ENCODE peak calls at places on chromosome 15, in four cellular contexts. C, J, T and L are unnamed samples.

GRCh38 chr15:82531496-82532382 is 8.5 kb downstream of the RPS17 start:
- DNase-seq in T (peak; percentile 53), C (no peak), J (no peak), L (no peak)

GRCh38 chr15:28118083-28118482 is 19.0 kb upstream of the OCA2 start:
- DNase-seq in C (no peak), T (no peak), J (no peak), L (no peak)

GRCh38 chr15:74500401-74500800 is 39.4 kb upstream of the UBL7 start:
- DNase-seq in C (no peak), T (no peak), J (no peak), L (no peak)

GRCh38 chr15:52483712-52484111 is 45.0 kb downstream of the MYO5A start:
- DNase-seq in C (no peak), J (no peak), T (no peak), L (peak; percentile 98)

GRCh38 chr15:67915374-67916050 is 75.7 kb upstream of the RNU6-1 start:
- DNase-seq in T (peak; percentile 47), J (no peak), C (peak; percentile 96), L (peak; percentile 52)

GRCh38 chr15:98292442-98293240 is 332.1 kb downstream of the ARRDC4 start:
- DNase-seq in C (peak; percentile 27), T (peak; percentile 93), J (peak; percentile 82), L (peak; percentile 6)

GRCh38 chr15:69943637-69944036 is 154.1 kb downstream of the TLE3 start:
- DNase-seq in T (no peak), J (no peak), C (no peak), L (no peak)

GRCh38 chr15:81296673-81297072 is 27.3 kb downstream of the STARD5 start:
- DNase-seq in J (no peak), C (no peak), T (no peak), L (peak; percentile 30)

GRCh38 chr15:101168463-101168824 is 83.4 kb downstream of the CHSY1 start:
- DNase-seq in T (no peak), J (no peak), C (no peak), L (no peak)

GRCh38 chr15:48222627-48223026 is 16.5 kb downstream of the SLC12A1 start:
- DNase-seq in C (no peak), J (no peak), T (no peak), L (no peak)

GRCh38 chr15:58513008-58513407 is 81.2 kb downstream of the LIPC start:
- DNase-seq in J (no peak), T (no peak), C (no peak), L (no peak)

GRCh38 chr15:89728254-89728653 is 22.8 kb downstream of the MESP1 start:
- DNase-seq in J (no peak), T (no peak), C (no peak), L (no peak)

GRCh38 chr15:101604124-101604874 is 47.9 kb downstream of the TM2D3 start:
- DNase-seq in J (no peak), T (no peak), C (no peak), L (no peak)

GRCh38 chr15:71115567-71116351 is 488 bp downstream of the THSD4 start:
- DNase-seq in J (no peak), C (no peak), T (peak; percentile 75), L (no peak)

GRCh38 chr15:81071130-81071529 is 62.9 kb upstream of the CFAP161 start:
- DNase-seq in C (no peak), J (no peak), T (peak; percentile 10), L (peak; percentile 85)

GRCh38 chr15:83380682-83381081 is 66.5 kb upstream of the SH3GL3 start:
- DNase-seq in C (peak; percentile 37), T (no peak), J (peak; percentile 29), L (peak; percentile 34)

GRCh38 chr15:81749667-81750360 is 296.0 kb downstream of the MEX3B start:
- DNase-seq in T (no peak), J (no peak), C (no peak), L (no peak)

GRCh38 chr15:34271493-34271892 is 46.7 kb downstream of the EMC4 start:
- DNase-seq in T (no peak), C (peak; percentile 3), J (no peak), L (no peak)

GRCh38 chr15:78075490-78076230 is 1.9 kb downstream of the TBC1D2B start:
- DNase-seq in C (peak; percentile 68), T (no peak), J (no peak), L (peak; percentile 87)

GRCh38 chr15:29567336-29567735 is 254.9 kb downstream of the TJP1 start:
- DNase-seq in T (no peak), C (no peak), J (no peak), L (no peak)

GRCh38 chr15:71562251-71562650 is 248.1 kb upstream of the NR2E3 start:
- DNase-seq in C (no peak), J (no peak), T (no peak), L (no peak)

GRCh38 chr15:63598467-63599400 is 1.5 kb downstream of the FBXL22 start:
- DNase-seq in C (peak; percentile 32), J (no peak), T (no peak), L (peak; percentile 73)

GRCh38 chr15:74962671-74963070 is 6.1 kb upstream of the RPP25 start:
- DNase-seq in J (no peak), T (no peak), C (no peak), L (no peak)

DNA sequence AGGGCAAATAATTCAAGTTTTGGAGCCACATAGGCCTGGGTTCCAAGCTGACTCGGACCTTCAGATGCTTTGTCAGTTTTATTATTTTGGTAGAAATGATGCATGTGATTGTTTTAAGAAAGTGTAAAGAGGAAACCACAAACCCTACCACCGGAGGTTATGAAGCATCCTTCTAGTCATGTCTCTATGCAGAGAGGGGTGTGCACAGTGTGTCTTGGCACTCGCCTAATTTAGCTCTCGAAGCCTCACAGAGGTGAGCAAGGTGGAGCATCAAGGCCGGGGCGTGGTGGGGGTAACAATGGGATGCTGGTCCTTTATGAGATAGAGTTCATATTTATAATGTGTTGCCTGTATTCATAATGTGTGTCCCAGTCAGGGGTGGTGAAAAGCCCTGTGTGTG is 63.7 kb upstream of the SMAD6 start:
- DNase-seq in J (no peak), C (no peak), T (no peak), L (no peak)
- TF ChIP-seq EZH2 in J (no peak), C (no peak), T (no peak), L (no peak)

GRCh38 chr15:76343313-76343996 is 6.9 kb downstream of the ISL2 start:
- DNase-seq in J (no peak), T (no peak), C (no peak), L (no peak)
- H3K4me1 ChIP-seq in J (no peaks in the 10 kb centered on the region), T (no peaks in the 10 kb centered on the region), C (peaks cover 26% of the 10 kb centered on the region), L (peaks cover 19% of the 10 kb centered on the region)

GRCh38 chr15:76162784-76163428 is 103.1 kb downstream of the TMEM266 start:
- DNase-seq in T (no peak), J (no peak), C (no peak), L (no peak)
- TF ChIP-seq JUN in T (no peak), J (no peak), C (no peak), L (no peak)

GRCh38 chr15:60006203-60006782 is 2.2 kb downstream of the FOXB1 start:
- DNase-seq in T (peak; percentile 85), J (peak; percentile 26), C (no peak), L (peak; percentile 22)
- TF ChIP-seq EZH2 in T (no peak), J (no peak), C (no peak), L (no peak)

GRCh38 chr15:40331026-40331425 is 7.5 kb downstream of the INAFM2 start:
- DNase-seq in T (no peak), C (no peak), J (no peak), L (no peak)
- H3K4me1 ChIP-seq in T (peaks cover 25% of the 10 kb centered on the region), C (peaks cover 19% of the 10 kb centered on the region), J (peaks cover 70% of the 10 kb centered on the region), L (peaks cover 55% of the 10 kb centered on the region)